ENCODE peak calls at places on chromosomes 12 and 14, in nine cellular contexts. One of them, this sample, is unnamed.

GRCh38 chr14:99215277-99215676 is 56.7 kb downstream of the BCL11B start:
- DNase-seq in NCI-H1436 treated with DMSO at 0.1 percent for 48 hours: no peak
- DNase-seq in activated naive CD4-positive, alpha-beta T cell: no peak
- DNase-seq in NCI-H446 treated with DMSO at 0.1 percent for 48 hours: peak
- DNase-seq in neural crest cell: no peak
- DNase-seq in iris pigment epithelial cell: peak
- DNase-seq in NCI-H1092 treated with DMSO at 0.1 percent for 48 hours: no peak
- DNase-seq in NCI-H524: no peak
- DNase-seq in GDM1: no peak
- DNase-seq in this sample: no peak

GRCh38 chr14:84894254-84894653 is 635.7 kb upstream of the FLRT2 start:
- DNase-seq in iris pigment epithelial cell: no peak
- DNase-seq in NCI-H1436 treated with DMSO at 0.1 percent for 48 hours: no peak
- DNase-seq in activated naive CD4-positive, alpha-beta T cell: no peak
- DNase-seq in GDM1: no peak
- DNase-seq in NCI-H446 treated with DMSO at 0.1 percent for 48 hours: no peak
- DNase-seq in NCI-H1092 treated with DMSO at 0.1 percent for 48 hours: peak
- DNase-seq in NCI-H524: peak
- DNase-seq in neural crest cell: no peak
- DNase-seq in this sample: no peak

GRCh38 chr14:22131749-22132476 is 457.1 kb downstream of the DAD1 start:
- DNase-seq in NCI-H446 treated with DMSO at 0.1 percent for 48 hours: no peak
- DNase-seq in iris pigment epithelial cell: no peak
- DNase-seq in neural crest cell: peak
- DNase-seq in activated naive CD4-positive, alpha-beta T cell: no peak
- DNase-seq in GDM1: no peak
- DNase-seq in NCI-H1436 treated with DMSO at 0.1 percent for 48 hours: no peak
- DNase-seq in NCI-H524: no peak
- DNase-seq in NCI-H1092 treated with DMSO at 0.1 percent for 48 hours: no peak
- DNase-seq in this sample: no peak

GRCh38 chr14:61129168-61129745 is 148.2 kb downstream of the SLC38A6 start:
- DNase-seq in iris pigment epithelial cell: no peak
- DNase-seq in neural crest cell: no peak
- DNase-seq in NCI-H1092 treated with DMSO at 0.1 percent for 48 hours: no peak
- DNase-seq in GDM1: no peak
- DNase-seq in NCI-H1436 treated with DMSO at 0.1 percent for 48 hours: no peak
- DNase-seq in NCI-H446 treated with DMSO at 0.1 percent for 48 hours: no peak
- DNase-seq in activated naive CD4-positive, alpha-beta T cell: no peak
- DNase-seq in NCI-H524: no peak
- DNase-seq in this sample: no peak

GRCh38 chr12:89752331-89752730 is 43.7 kb upstream of the ATP2B1 start:
- DNase-seq in neural crest cell: no peak
- DNase-seq in NCI-H1092 treated with DMSO at 0.1 percent for 48 hours: no peak
- DNase-seq in NCI-H446 treated with DMSO at 0.1 percent for 48 hours: no peak
- DNase-seq in iris pigment epithelial cell: no peak
- DNase-seq in activated naive CD4-positive, alpha-beta T cell: no peak
- DNase-seq in NCI-H524: no peak
- DNase-seq in GDM1: no peak
- DNase-seq in NCI-H1436 treated with DMSO at 0.1 percent for 48 hours: no peak
- DNase-seq in this sample: no peak

GRCh38 chr12:122078141-122079037 is at the start of gene MLXIP:
- DNase-seq in neural crest cell: peak
- DNase-seq in NCI-H446 treated with DMSO at 0.1 percent for 48 hours: peak
- DNase-seq in NCI-H1436 treated with DMSO at 0.1 percent for 48 hours: peak
- DNase-seq in iris pigment epithelial cell: peak
- DNase-seq in NCI-H1092 treated with DMSO at 0.1 percent for 48 hours: peak
- DNase-seq in GDM1: peak
- DNase-seq in NCI-H524: peak
- DNase-seq in activated naive CD4-positive, alpha-beta T cell: peak
- DNase-seq in this sample: peak

GRCh38 chr14:103899833-103900232 is 28.4 kb upstream of the TDRD9 start:
- DNase-seq in NCI-H524: no peak
- DNase-seq in NCI-H446 treated with DMSO at 0.1 percent for 48 hours: no peak
- DNase-seq in NCI-H1092 treated with DMSO at 0.1 percent for 48 hours: no peak
- DNase-seq in NCI-H1436 treated with DMSO at 0.1 percent for 48 hours: no peak
- DNase-seq in GDM1: no peak
- DNase-seq in iris pigment epithelial cell: no peak
- DNase-seq in activated naive CD4-positive, alpha-beta T cell: no peak
- DNase-seq in neural crest cell: no peak
- DNase-seq in this sample: no peak

GRCh38 chr14:88380405-88380804 is 5.1 kb upstream of the SPATA7 start:
- DNase-seq in GDM1: no peak
- DNase-seq in NCI-H446 treated with DMSO at 0.1 percent for 48 hours: no peak
- DNase-seq in NCI-H1092 treated with DMSO at 0.1 percent for 48 hours: peak
- DNase-seq in neural crest cell: no peak
- DNase-seq in activated naive CD4-positive, alpha-beta T cell: no peak
- DNase-seq in NCI-H1436 treated with DMSO at 0.1 percent for 48 hours: peak
- DNase-seq in NCI-H524: peak
- DNase-seq in iris pigment epithelial cell: peak
- DNase-seq in this sample: no peak

GRCh38 chr12:121495746-121496145 is 85.1 kb downstream of the KDM2B start:
- DNase-seq in NCI-H524: no peak
- DNase-seq in NCI-H1436 treated with DMSO at 0.1 percent for 48 hours: no peak
- DNase-seq in NCI-H1092 treated with DMSO at 0.1 percent for 48 hours: no peak
- DNase-seq in iris pigment epithelial cell: no peak
- DNase-seq in neural crest cell: no peak
- DNase-seq in GDM1: no peak
- DNase-seq in activated naive CD4-positive, alpha-beta T cell: no peak
- DNase-seq in NCI-H446 treated with DMSO at 0.1 percent for 48 hours: no peak
- DNase-seq in this sample: no peak

GRCh38 chr14:105554022-105554421 is 27.6 kb downstream of the TMEM121 start:
- DNase-seq in NCI-H1436 treated with DMSO at 0.1 percent for 48 hours: no peak
- DNase-seq in NCI-H1092 treated with DMSO at 0.1 percent for 48 hours: no peak
- DNase-seq in GDM1: no peak
- DNase-seq in NCI-H524: no peak
- DNase-seq in neural crest cell: no peak
- DNase-seq in activated naive CD4-positive, alpha-beta T cell: no peak
- DNase-seq in iris pigment epithelial cell: no peak
- DNase-seq in NCI-H446 treated with DMSO at 0.1 percent for 48 hours: no peak
- DNase-seq in this sample: no peak

GRCh38 chr12:56785141-56785865 is 22.2 kb downstream of the HSD17B6 start:
- DNase-seq in NCI-H524: no peak
- DNase-seq in NCI-H446 treated with DMSO at 0.1 percent for 48 hours: no peak
- DNase-seq in neural crest cell: no peak
- DNase-seq in iris pigment epithelial cell: no peak
- DNase-seq in GDM1: no peak
- DNase-seq in NCI-H1092 treated with DMSO at 0.1 percent for 48 hours: no peak
- DNase-seq in activated naive CD4-positive, alpha-beta T cell: no peak
- DNase-seq in NCI-H1436 treated with DMSO at 0.1 percent for 48 hours: no peak
- DNase-seq in this sample: no peak

GRCh38 chr14:36522347-36522971 is 2.4 kb upstream of the NKX2-1 start:
- DNase-seq in iris pigment epithelial cell: no peak
- DNase-seq in GDM1: no peak
- DNase-seq in activated naive CD4-positive, alpha-beta T cell: no peak
- DNase-seq in NCI-H1092 treated with DMSO at 0.1 percent for 48 hours: no peak
- DNase-seq in NCI-H524: no peak
- DNase-seq in NCI-H446 treated with DMSO at 0.1 percent for 48 hours: no peak
- DNase-seq in neural crest cell: peak
- DNase-seq in NCI-H1436 treated with DMSO at 0.1 percent for 48 hours: no peak
- DNase-seq in this sample: no peak

GRCh38 chr12:100908501-100908900 is 113.9 kb downstream of the ANO4 start:
- DNase-seq in NCI-H1436 treated with DMSO at 0.1 percent for 48 hours: no peak
- DNase-seq in NCI-H446 treated with DMSO at 0.1 percent for 48 hours: no peak
- DNase-seq in neural crest cell: no peak
- DNase-seq in GDM1: no peak
- DNase-seq in NCI-H1092 treated with DMSO at 0.1 percent for 48 hours: no peak
- DNase-seq in activated naive CD4-positive, alpha-beta T cell: no peak
- DNase-seq in iris pigment epithelial cell: peak
- DNase-seq in NCI-H524: no peak
- DNase-seq in this sample: no peak

GRCh38 chr12:115253049-115253448 is 569.1 kb upstream of the TBX3 start:
- DNase-seq in neural crest cell: no peak
- DNase-seq in iris pigment epithelial cell: no peak
- DNase-seq in NCI-H524: no peak
- DNase-seq in NCI-H446 treated with DMSO at 0.1 percent for 48 hours: no peak
- DNase-seq in GDM1: no peak
- DNase-seq in activated naive CD4-positive, alpha-beta T cell: no peak
- DNase-seq in NCI-H1436 treated with DMSO at 0.1 percent for 48 hours: no peak
- DNase-seq in NCI-H1092 treated with DMSO at 0.1 percent for 48 hours: no peak
- DNase-seq in this sample: no peak

GRCh38 chr12:84601483-84601882 is 311.1 kb downstream of the SLC6A15 start:
- DNase-seq in NCI-H1092 treated with DMSO at 0.1 percent for 48 hours: no peak
- DNase-seq in GDM1: no peak
- DNase-seq in NCI-H1436 treated with DMSO at 0.1 percent for 48 hours: no peak
- DNase-seq in neural crest cell: no peak
- DNase-seq in NCI-H446 treated with DMSO at 0.1 percent for 48 hours: no peak
- DNase-seq in activated naive CD4-positive, alpha-beta T cell: no peak
- DNase-seq in iris pigment epithelial cell: no peak
- DNase-seq in NCI-H524: no peak
- DNase-seq in this sample: no peak

GRCh38 chr12:24707379-24707778 is 241.5 kb downstream of the BCAT1 start:
- DNase-seq in NCI-H446 treated with DMSO at 0.1 percent for 48 hours: no peak
- DNase-seq in neural crest cell: no peak
- DNase-seq in GDM1: no peak
- DNase-seq in NCI-H1436 treated with DMSO at 0.1 percent for 48 hours: no peak
- DNase-seq in iris pigment epithelial cell: no peak
- DNase-seq in NCI-H1092 treated with DMSO at 0.1 percent for 48 hours: no peak
- DNase-seq in activated naive CD4-positive, alpha-beta T cell: no peak
- DNase-seq in NCI-H524: no peak
- DNase-seq in this sample: no peak

GRCh38 chr12:77256924-77257323 is 191.6 kb upstream of the E2F7 start:
- DNase-seq in NCI-H524: no peak
- DNase-seq in activated naive CD4-positive, alpha-beta T cell: no peak
- DNase-seq in iris pigment epithelial cell: no peak
- DNase-seq in GDM1: no peak
- DNase-seq in NCI-H1092 treated with DMSO at 0.1 percent for 48 hours: no peak
- DNase-seq in NCI-H446 treated with DMSO at 0.1 percent for 48 hours: no peak
- DNase-seq in NCI-H1436 treated with DMSO at 0.1 percent for 48 hours: no peak
- DNase-seq in neural crest cell: no peak
- DNase-seq in this sample: no peak